ENCODE peak calls at places on chromosomes 16 and 17, in four cellular contexts. O, H, G and J are unnamed samples.

GRCh38 chr16:50314665-50315064 is 48.3 kb downstream of the ADCY7 start:
- DNase-seq in O (no peak), H (no peak), G (no peak), J (no peak)

GRCh38 chr17:82963104-82963950 is 116.1 kb upstream of the METRNL start:
- DNase-seq in O (peak), G (peak), H (peak), J (peak)

GRCh38 chr17:30565073-30565935 is 88.1 kb downstream of the GOSR1 start:
- DNase-seq in O (no peak), G (no peak), H (no peak), J (no peak)

GRCh38 chr17:79693419-79693818 is 37.3 kb upstream of the ENPP7 start:
- DNase-seq in G (no peak), H (no peak), O (no peak), J (no peak)

GRCh38 chr17:70098030-70098429 is 23.0 kb downstream of the KCNJ16 start:
- DNase-seq in O (no peak), G (no peak), H (no peak), J (no peak)

GRCh38 chr17:7650509-7651096 is at the start of gene ATP1B2:
- DNase-seq in O (peak), G (peak), H (no peak), J (no peak)

GRCh38 chr16:75555707-75556512 is at the start of gene TMEM231:
- DNase-seq in H (peak), O (peak), G (peak), J (peak)

GRCh38 chr17:59845595-59846390 is 47.0 kb downstream of the TUBD1 start:
- DNase-seq in G (no peak), O (no peak), H (no peak), J (no peak)

GRCh38 chr17:8153550-8153956 is 1.3 kb upstream of the PER1 start:
- DNase-seq in O (peak), H (peak), G (no peak), J (peak)

GRCh38 chr17:71334041-71334781 is 786.6 kb upstream of the SOX9 start:
- DNase-seq in G (no peak), H (no peak), O (no peak), J (no peak)

GRCh38 chr17:44997733-44998520 is 29.8 kb upstream of the C1QL1 start:
- DNase-seq in H (no peak), O (no peak), G (no peak), J (no peak)

GRCh38 chr17:58691701-58692238 is at the start of gene TEX14:
- DNase-seq in G (peak), O (no peak), H (no peak), J (no peak)

GRCh38 chr16:20707461-20707860 is 10.0 kb upstream of the ACSM1 start:
- DNase-seq in G (no peak), O (no peak), H (no peak), J (no peak)

GRCh38 chr16:35440875-35441274 is 1981.5 kb downstream of the TP53TG3F start:
- DNase-seq in G (no peak), H (no peak), O (no peak), J (no peak)

GRCh38 chr17:81636505-81637288 is at the start of the genes NPLOC4 and TSPAN10:
- DNase-seq in G (peak), H (no peak), O (peak), J (peak)

GRCh38 chr16:1291576-1291974 is 17.9 kb upstream of the UBE2I start:
- DNase-seq in O (no peak), G (no peak), H (no peak), J (no peak)

GRCh38 chr17:75778861-75779249 is 5.8 kb upstream of the UNK start:
- DNase-seq in G (no peak), O (no peak), H (no peak), J (no peak)

GRCh38 chr17:75542728-75543336 is 17.3 kb downstream of the LLGL2 start:
- DNase-seq in H (no peak), O (no peak), G (no peak), J (no peak)

GRCh38 chr17:36940313-36941264 is 3.3 kb downstream of the LHX1 start:
- DNase-seq in H (no peak), G (no peak), O (no peak), J (no peak)

GRCh38 chr17:980406-981291 is 1.1 kb upstream of the NXN start:
- DNase-seq in G (peak), O (peak), H (no peak), J (no peak)

GRCh38 chr16:51343411-51343810 is 192.3 kb upstream of the SALL1 start:
- DNase-seq in G (no peak), O (no peak), H (no peak), J (no peak)

GRCh38 chr17:18850679-18851078 is 7.3 kb upstream of the PRPSAP2 start:
- DNase-seq in H (no peak), O (no peak), G (no peak), J (no peak)

GRCh38 chr16:66161942-66162341 is 204.5 kb upstream of the CDH5 start:
- DNase-seq in H (no peak), G (no peak), O (no peak), J (no peak)

GRCh38 chr17:49002766-49003165 is 5.6 kb downstream of the IGF2BP1 start:
- DNase-seq in H (no peak), O (no peak), G (no peak), J (no peak)

GRCh38 chr16:67269766-67270165 is 9.6 kb upstream of the PLEKHG4 start:
- DNase-seq in H (no peak), G (no peak), O (no peak), J (no peak)

GRCh38 chr16:13242201-13242600 is 340.8 kb downstream of the SHISA9 start:
- DNase-seq in H (no peak), O (no peak), G (no peak), J (no peak)

GRCh38 chr16:69523571-69523970 is 42.2 kb upstream of the NFAT5 start:
- DNase-seq in G (no peak), H (no peak), O (no peak), J (no peak)

GRCh38 chr17:74539281-74539820 is 6.6 kb downstream of the CD300C start:
- DNase-seq in G (peak), O (no peak), H (no peak), J (no peak)

GRCh38 chr17:13024526-13025263 is 6.9 kb upstream of the ELAC2 start:
- DNase-seq in G (peak), H (no peak), O (peak), J (no peak)

GRCh38 chr16:46620265-46621005 is 744 bp downstream of the SHCBP1 start:
- DNase-seq in H (no peak), G (no peak), O (no peak), J (no peak)

GRCh38 chr17:79862771-79863440 is 23.7 kb upstream of the CBX4 start:
- DNase-seq in H (no peak), G (peak), O (no peak), J (no peak)

GRCh38 chr16:70573451-70574121 is 50.0 kb downstream of the SF3B3 start:
- DNase-seq in O (peak), G (no peak), H (peak), J (peak)

GRCh38 chr16:69084301-69084700 is 21.2 kb upstream of the HAS3 start:
- DNase-seq in O (no peak), H (no peak), G (no peak), J (no peak)

GRCh38 chr17:59853168-59853918 is 39.4 kb downstream of the TUBD1 start:
- DNase-seq in H (no peak), O (no peak), G (peak), J (no peak)

GRCh38 chr16:20676867-20677266 is 20.6 kb downstream of the ACSM1 start:
- DNase-seq in G (no peak), O (no peak), H (no peak), J (no peak)

DNA sequence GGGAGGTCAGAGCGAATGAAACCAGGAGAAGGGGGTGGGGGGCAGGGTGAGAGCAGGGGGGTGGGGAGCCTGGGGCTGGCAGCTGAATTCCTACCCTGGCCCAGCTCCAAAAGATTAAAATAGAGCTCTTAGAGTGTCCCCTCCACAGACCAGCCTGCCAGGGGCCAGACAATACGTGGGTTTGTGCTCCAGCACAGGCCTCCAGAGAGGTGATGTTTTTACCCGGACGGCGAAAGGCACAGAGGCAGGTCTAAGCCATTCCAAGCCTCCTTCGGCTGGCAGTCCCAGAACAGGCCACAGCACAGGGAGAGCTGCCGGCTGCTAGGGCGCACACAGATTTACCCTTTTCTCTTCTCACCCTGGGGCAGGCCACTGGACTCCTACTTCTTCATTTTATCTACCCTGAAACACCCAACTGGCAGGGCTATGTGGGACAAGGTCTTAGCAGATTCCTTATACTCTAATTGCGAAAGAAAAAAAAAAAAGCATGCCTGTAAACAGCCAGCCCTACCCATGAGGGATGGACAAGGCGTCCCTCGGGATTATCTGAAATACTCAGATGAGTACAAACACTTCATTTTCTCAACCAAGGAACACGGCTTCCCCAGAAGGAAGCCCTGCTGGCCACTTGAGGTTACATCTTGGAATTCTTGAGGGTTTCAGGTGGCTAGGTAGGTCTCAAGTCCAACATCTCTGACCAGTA is 71.9 kb upstream of the NOG start:
- DNase-seq in H (no peak), O (no peak), G (no peak), J (no peak)
- TF ChIP-seq CTCF in H (no peak), O (no peak), G (no peak), J (no peak)

GRCh38 chr16:80900593-80900954 is 96.2 kb upstream of the CDYL2 start:
- DNase-seq in H (no peak), O (no peak), G (no peak), J (no peak)
- H3K4me3 ChIP-seq in H (no peak), O (peak), G (no peak), J (no peak)

GRCh38 chr17:34584805-34585416 is 5.5 kb downstream of the TMEM132E start:
- DNase-seq in O (no peak), H (no peak), G (peak), J (no peak)
- TF ChIP-seq CTCF in O (no peak), H (no peak), G (no peak), J (no peak)

GRCh38 chr16:57283956-57284205 is 591 bp downstream of the PLLP start:
- DNase-seq in H (no peak), O (no peak), G (no peak), J (no peak)
- H3K4me3 ChIP-seq in H (no peak), O (peak), G (peak), J (no peak)

DNA sequence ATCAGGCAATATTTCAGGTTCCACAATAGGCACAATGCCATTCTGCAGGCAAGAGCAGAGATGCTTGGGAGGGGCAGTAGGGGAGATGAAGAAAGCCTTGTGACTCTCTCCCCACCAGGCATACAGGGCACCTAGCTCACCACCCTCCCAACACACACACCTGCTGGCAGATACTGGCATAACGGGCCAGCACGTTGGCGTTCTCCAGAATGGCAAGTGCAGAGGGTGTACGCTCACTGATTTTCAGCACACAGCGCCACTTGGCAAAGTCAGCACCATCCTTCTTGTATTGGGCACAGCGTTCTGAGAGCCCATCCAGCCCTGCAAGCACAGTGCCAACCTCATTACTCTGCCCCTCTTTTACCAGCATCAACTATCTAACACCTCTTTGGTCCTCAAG is 2.2 kb downstream of the ALDOC start:
- DNase-seq in O (no peak), G (no peak), H (no peak), J (no peak)
- TF ChIP-seq CTCF in O (no peak), G (no peak), H (peak), J (no peak)

GRCh38 chr16:57371494-57372371 is 557 bp upstream of the CX3CL1 start:
- DNase-seq in O (no peak), G (no peak), H (no peak), J (no peak)
- H3K4me3 ChIP-seq in O (peak), G (no peak), H (no peak), J (no peak)

DNA sequence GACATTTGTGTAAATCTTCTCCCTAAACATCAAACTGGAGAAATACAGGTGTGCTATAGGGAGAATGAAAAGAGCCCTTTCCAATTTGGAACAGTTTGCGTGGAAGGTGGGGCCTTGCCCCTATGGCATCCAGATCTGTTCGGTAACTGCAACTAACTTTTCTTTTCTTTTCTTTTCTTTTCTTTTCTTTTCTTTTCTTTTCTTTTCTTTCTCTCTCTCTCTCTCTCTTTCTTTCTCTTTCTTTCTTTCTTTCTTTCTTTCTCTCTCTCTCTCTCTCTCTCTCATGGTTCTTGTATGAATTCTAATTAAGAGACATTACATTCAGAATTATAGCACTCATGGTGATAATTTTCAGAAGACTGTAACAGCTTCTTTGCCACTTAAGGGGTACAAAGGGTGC is 69.6 kb downstream of the KSR1 start:
- DNase-seq in H (no peak), O (no peak), G (no peak), J (no peak)
- TF ChIP-seq CTCF in H (no peak), O (no peak), G (no peak), J (no peak)

DNA sequence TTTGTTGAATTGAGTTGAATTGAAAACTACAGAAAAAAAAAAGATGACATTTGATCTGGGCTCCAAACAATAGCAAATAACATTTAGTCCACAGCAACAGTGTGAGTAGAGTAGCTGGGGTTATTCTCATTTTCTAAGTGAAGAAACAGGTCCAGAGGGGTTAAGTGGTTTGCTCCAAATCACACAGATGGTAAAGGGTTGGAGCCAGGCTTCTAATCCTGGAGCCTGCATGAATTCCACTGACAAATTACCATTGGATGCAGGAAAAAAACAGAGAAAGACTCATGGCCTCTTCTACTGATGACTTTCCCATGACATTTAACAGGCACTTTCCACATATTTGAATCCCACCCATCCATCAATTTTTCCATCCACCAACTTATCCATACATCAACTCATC is 182.4 kb downstream of the HS3ST4 start:
- DNase-seq in O (no peak), H (no peak), G (no peak), J (no peak)
- H3K4me3 ChIP-seq in O (no peak), H (no peak), G (no peak), J (no peak)